ENCODE peak calls at places on chromosomes 16 and 17, in ten cellular contexts. I is activated CD4-positive, alpha-beta T cell treated with anti-CD3 and anti-CD28 coated beads for 24 hours; O is WTC11; S is stimulated activated CD8-positive, alpha-beta memory T cell treated with anti-CD3 and anti-CD28 coated beads, Interleukin-15, amount 100 ng/mL, for 24 hours; W is Caco-2; V is fibroblast of lung; K is C1 segment of cervical spinal cord; D is heart right ventricle; U is epithelial cell of esophagus; T is T-cell. P is an unnamed sample.

GRCh38 chr16:69311533-69312388 is 611 bp downstream of the VPS4A start:
- DNase-seq in I (no peak), O (peak), S (no peak), W (peak), V (peak), K (no peak), D (no peak), U (peak), T (no peak), P (no peak)

GRCh38 chr16:1157639-1158455 is 4.9 kb downstream of the CACNA1H start:
- DNase-seq in I (no peak), O (no peak), S (no peak), W (no peak), V (no peak), K (no peak), D (peak), U (no peak), T (no peak), P (peak)

GRCh38 chr16:1082266-1082951 is 9.9 kb downstream of the SSTR5 start:
- DNase-seq in I (no peak), O (no peak), S (no peak), W (no peak), V (peak), K (no peak), D (no peak), U (no peak), T (no peak), P (no peak)

GRCh38 chr17:6066183-6066948 is 3.8 kb upstream of the WSCD1 start:
- DNase-seq in I (no peak), O (no peak), S (no peak), W (no peak), V (peak), K (no peak), D (no peak), U (no peak), T (no peak), P (no peak)

GRCh38 chr16:982152-983043 is 828 bp downstream of the SOX8 start:
- DNase-seq in I (no peak), O (peak), S (no peak), W (no peak), V (no peak), K (no peak), D (peak), U (no peak), T (no peak), P (no peak)

GRCh38 chr16:50731130-50731988 is 10.5 kb upstream of the CYLD start:
- DNase-seq in I (no peak), O (no peak), S (no peak), W (no peak), V (no peak), K (no peak), D (no peak), U (no peak), T (no peak), P (no peak)

GRCh38 chr17:40564883-40565744 is at the start of gene CCR7:
- DNase-seq in I (peak), O (no peak), S (no peak), W (no peak), V (no peak), K (no peak), D (no peak), U (no peak), T (peak), P (no peak)

GRCh38 chr16:56775162-56775561 is 45.2 kb downstream of the NUP93 start:
- DNase-seq in I (no peak), O (no peak), S (no peak), W (no peak), V (no peak), K (no peak), D (no peak), U (no peak), T (no peak), P (no peak)

GRCh38 chr17:7173687-7174602 is 5.2 kb downstream of the ASGR1 start:
- DNase-seq in I (peak), O (peak), S (no peak), W (no peak), V (peak), K (peak), D (peak), U (peak), T (peak), P (peak)

GRCh38 chr17:41013181-41013580 is 4.3 kb upstream of the KRTAP3-1 start:
- DNase-seq in I (no peak), O (no peak), S (no peak), W (no peak), V (no peak), K (no peak), D (no peak), U (peak), T (no peak), P (no peak)

GRCh38 chr17:60106377-60107059 is 27.8 kb upstream of the HEATR6 start:
- DNase-seq in I (no peak), O (no peak), S (no peak), W (no peak), V (peak), K (no peak), D (no peak), U (no peak), T (no peak), P (no peak)

GRCh38 chr17:79836952-79837887 is 2.0 kb downstream of the CBX4 start:
- DNase-seq in I (no peak), O (peak), S (no peak), W (peak), V (peak), K (peak), D (peak), U (peak), T (peak), P (peak)

GRCh38 chr16:88785106-88785924 is at the start of gene PIEZO1:
- DNase-seq in I (peak), O (peak), S (peak), W (peak), V (peak), K (peak), D (peak), U (peak), T (peak), P (no peak)

GRCh38 chr16:84647830-84648594 is at the start of gene KLHL36:
- DNase-seq in I (peak), O (no peak), S (peak), W (peak), V (no peak), K (peak), D (peak), U (peak), T (peak), P (peak)

GRCh38 chr17:49846938-49847712 is 744 bp downstream of the TAC4 start:
- DNase-seq in I (no peak), O (no peak), S (no peak), W (no peak), V (no peak), K (no peak), D (no peak), U (no peak), T (no peak), P (no peak)

GRCh38 chr16:71461686-71462648 is at the start of gene ZNF23:
- DNase-seq in I (peak), O (peak), S (peak), W (peak), V (peak), K (peak), D (peak), U (peak), T (peak), P (peak)

GRCh38 chr17:185445-186138 is 4.1 kb upstream of the DOC2B start:
- DNase-seq in I (peak), O (no peak), S (no peak), W (no peak), V (no peak), K (no peak), D (no peak), U (peak), T (no peak), P (no peak)

GRCh38 chr17:79525793-79526677 is 84.8 kb downstream of the RBFOX3 start:
- DNase-seq in I (no peak), O (no peak), S (no peak), W (no peak), V (no peak), K (no peak), D (no peak), U (no peak), T (no peak), P (no peak)

GRCh38 chr17:41654134-41654907 is 29.9 kb upstream of the KRT17 start:
- DNase-seq in I (no peak), O (no peak), S (no peak), W (peak), V (no peak), K (no peak), D (no peak), U (peak), T (no peak), P (no peak)

GRCh38 chr16:9316008-9316407 is 224.6 kb downstream of the HAPSTR1 start:
- DNase-seq in I (no peak), O (no peak), S (no peak), W (no peak), V (no peak), K (no peak), D (no peak), U (no peak), T (no peak), P (no peak)

GRCh38 chr17:70810609-70811008 is 641.3 kb downstream of the KCNJ2 start:
- DNase-seq in I (no peak), O (no peak), S (no peak), W (no peak), V (peak), K (no peak), D (no peak), U (no peak), T (no peak), P (no peak)

GRCh38 chr16:11796227-11797165 is 562 bp downstream of the ZC3H7A start:
- DNase-seq in I (no peak), O (peak), S (peak), W (peak), V (peak), K (peak), D (peak), U (no peak), T (peak), P (peak)

GRCh38 chr17:76419576-76420245 is 33.2 kb downstream of the UBE2O start:
- DNase-seq in I (no peak), O (no peak), S (no peak), W (no peak), V (no peak), K (no peak), D (no peak), U (no peak), T (no peak), P (no peak)

GRCh38 chr17:72952220-72952619 is 140.3 kb downstream of the SLC39A11 start:
- DNase-seq in I (no peak), O (peak), S (no peak), W (no peak), V (no peak), K (no peak), D (no peak), U (no peak), T (no peak), P (no peak)

GRCh38 chr17:81396722-81397313 is 1.6 kb downstream of the BAHCC1 start:
- DNase-seq in I (no peak), O (peak), S (no peak), W (peak), V (peak), K (peak), D (peak), U (peak), T (no peak), P (peak)

GRCh38 chr17:13521784-13522183 is 79.9 kb downstream of the HS3ST3A1 start:
- DNase-seq in I (no peak), O (no peak), S (no peak), W (no peak), V (no peak), K (no peak), D (no peak), U (no peak), T (no peak), P (no peak)

GRCh38 chr16:24282129-24282528 is 26.0 kb downstream of the CACNG3 start:
- DNase-seq in I (no peak), O (no peak), S (no peak), W (no peak), V (no peak), K (no peak), D (no peak), U (no peak), T (no peak), P (no peak)

GRCh38 chr16:1990336-1991134 is 765 bp downstream of the SYNGR3 start:
- DNase-seq in I (no peak), O (peak), S (no peak), W (peak), V (no peak), K (no peak), D (peak), U (no peak), T (no peak), P (no peak)

GRCh38 chr17:74605361-74605760 is 13.3 kb upstream of the CD300LD start:
- DNase-seq in I (no peak), O (no peak), S (no peak), W (no peak), V (peak), K (no peak), D (peak), U (peak), T (no peak), P (peak)

GRCh38 chr17:80252871-80253270 is 7.8 kb upstream of the RNF213 start:
- DNase-seq in I (peak), O (peak), S (no peak), W (peak), V (peak), K (no peak), D (peak), U (peak), T (peak), P (no peak)

GRCh38 chr17:75181608-75182318 is 996 bp downstream of the SUMO2 start:
- DNase-seq in I (peak), O (no peak), S (peak), W (peak), V (no peak), K (peak), D (no peak), U (no peak), T (no peak), P (no peak)

P was measured in gastrocnemius medialis.